ENCODE peak calls at places on chromosome 7, in six cellular contexts. One of them, this sample, is unnamed.

GRCh38 chr7:87148332-87148955 is 3.8 kb upstream of the DMTF1 start:
- DNase-seq in H1: no peak
- DNase-seq in GM12891: no peak
- DNase-seq in HepG2: no peak
- DNase-seq in GM12878: no peak
- DNase-seq in K562: no peak
- DNase-seq in this sample: no peak

GRCh38 chr7:121473645-121474300 is 77.7 kb upstream of the FAM3C start:
- DNase-seq in H1: no peak
- DNase-seq in GM12891: no peak
- DNase-seq in HepG2: no peak
- DNase-seq in GM12878: no peak
- DNase-seq in K562: no peak
- DNase-seq in this sample: no peak

GRCh38 chr7:151432658-151433521 is 7.1 kb downstream of the CRYGN start:
- DNase-seq in H1: no peak
- DNase-seq in GM12891: peak; percentile 78
- DNase-seq in HepG2: no peak
- DNase-seq in GM12878: peak; percentile 11
- DNase-seq in K562: no peak
- DNase-seq in this sample: peak; percentile 76

GRCh38 chr7:19773361-19773760 is at the start of gene TMEM196:
- DNase-seq in H1: no peak
- DNase-seq in GM12891: no peak
- DNase-seq in HepG2: no peak
- DNase-seq in GM12878: no peak
- DNase-seq in K562: no peak
- DNase-seq in this sample: no peak

GRCh38 chr7:158413962-158414961 is 173.4 kb downstream of the PTPRN2 start:
- DNase-seq in H1: no peak
- DNase-seq in GM12891: no peak
- DNase-seq in HepG2: no peak
- DNase-seq in GM12878: no peak
- DNase-seq in K562: no peak
- DNase-seq in this sample: no peak

GRCh38 chr7:36029846-36030510 is 123.1 kb upstream of the EEPD1 start:
- DNase-seq in H1: no peak
- DNase-seq in GM12891: no peak
- DNase-seq in HepG2: no peak
- DNase-seq in GM12878: no peak
- DNase-seq in K562: no peak
- DNase-seq in this sample: no peak

GRCh38 chr7:158261362-158262235 is 326.0 kb downstream of the PTPRN2 start:
- DNase-seq in H1: no peak
- DNase-seq in GM12891: no peak
- DNase-seq in HepG2: no peak
- DNase-seq in GM12878: no peak
- DNase-seq in K562: no peak
- DNase-seq in this sample: no peak

GRCh38 chr7:90239625-90240228 is 5.2 kb upstream of the CFAP69 start:
- DNase-seq in H1: no peak
- DNase-seq in GM12891: no peak
- DNase-seq in HepG2: no peak
- DNase-seq in GM12878: no peak
- DNase-seq in K562: no peak
- DNase-seq in this sample: no peak

GRCh38 chr7:22252886-22253536 is 103.9 kb downstream of the RAPGEF5 start:
- DNase-seq in H1: no peak
- DNase-seq in GM12891: no peak
- DNase-seq in HepG2: no peak
- DNase-seq in GM12878: no peak
- DNase-seq in K562: no peak
- DNase-seq in this sample: no peak

GRCh38 chr7:92781117-92781720 is 55.2 kb downstream of the CDK6 start:
- DNase-seq in H1: no peak
- DNase-seq in GM12891: no peak
- DNase-seq in HepG2: peak; percentile 63
- DNase-seq in GM12878: no peak
- DNase-seq in K562: no peak
- DNase-seq in this sample: no peak

GRCh38 chr7:91656486-91657237 is 223.8 kb downstream of the MTERF1 start:
- DNase-seq in H1: no peak
- DNase-seq in GM12891: no peak
- DNase-seq in HepG2: no peak
- DNase-seq in GM12878: no peak
- DNase-seq in K562: no peak
- DNase-seq in this sample: no peak

GRCh38 chr7:39560398-39560797 is 5.8 kb upstream of the YAE1 start:
- DNase-seq in H1: no peak
- DNase-seq in GM12891: no peak
- DNase-seq in HepG2: no peak
- DNase-seq in GM12878: no peak
- DNase-seq in K562: no peak
- DNase-seq in this sample: no peak

GRCh38 chr7:100676501-100677306 is 3.2 kb downstream of the GNB2 start:
- DNase-seq in H1: no peak
- DNase-seq in GM12891: no peak
- DNase-seq in HepG2: no peak
- DNase-seq in GM12878: no peak
- DNase-seq in K562: no peak
- DNase-seq in this sample: peak; percentile 16

GRCh38 chr7:112331495-112331894 is 118.8 kb upstream of the IFRD1 start:
- DNase-seq in H1: no peak
- DNase-seq in GM12891: no peak
- DNase-seq in HepG2: peak; percentile 63
- DNase-seq in GM12878: no peak
- DNase-seq in K562: no peak
- DNase-seq in this sample: no peak

GRCh38 chr7:69232445-69233376 is 365.6 kb upstream of the AUTS2 start:
- DNase-seq in H1: peak; percentile 91
- DNase-seq in GM12891: no peak
- DNase-seq in HepG2: no peak
- DNase-seq in GM12878: no peak
- DNase-seq in K562: no peak
- DNase-seq in this sample: no peak

GRCh38 chr7:51315393-51316261 is 982 bp downstream of the COBL start:
- DNase-seq in H1: no peak
- DNase-seq in GM12891: no peak
- DNase-seq in HepG2: peak; percentile 73
- DNase-seq in GM12878: no peak
- DNase-seq in K562: no peak
- DNase-seq in this sample: no peak

GRCh38 chr7:117322741-117323584 is at the start of gene WNT2:
- DNase-seq in H1: no peak
- DNase-seq in GM12891: no peak
- DNase-seq in HepG2: no peak
- DNase-seq in GM12878: no peak
- DNase-seq in K562: no peak
- DNase-seq in this sample: no peak

GRCh38 chr7:101977249-101977648 is 159.8 kb downstream of the CUX1 start:
- DNase-seq in H1: no peak
- DNase-seq in GM12891: no peak
- DNase-seq in HepG2: no peak
- DNase-seq in GM12878: no peak
- DNase-seq in K562: no peak
- DNase-seq in this sample: no peak

GRCh38 chr7:19675816-19676215 is 33.0 kb downstream of the POLR1F start:
- DNase-seq in H1: no peak
- DNase-seq in GM12891: no peak
- DNase-seq in HepG2: no peak
- DNase-seq in GM12878: no peak
- DNase-seq in K562: no peak
- DNase-seq in this sample: no peak

GRCh38 chr7:2203551-2204300 is 29.0 kb downstream of the MAD1L1 start:
- DNase-seq in H1: no peak
- DNase-seq in GM12891: peak; percentile 8
- DNase-seq in HepG2: no peak
- DNase-seq in GM12878: no peak
- DNase-seq in K562: no peak
- DNase-seq in this sample: no peak

GRCh38 chr7:156889089-156889488 is 3.9 kb downstream of the LMBR1 start:
- DNase-seq in H1: no peak
- DNase-seq in GM12891: no peak
- DNase-seq in HepG2: no peak
- DNase-seq in GM12878: no peak
- DNase-seq in K562: no peak
- DNase-seq in this sample: no peak

GRCh38 chr7:149868638-149869290 is 5.0 kb upstream of the ATP6V0E2 start:
- DNase-seq in H1: no peak
- DNase-seq in GM12891: no peak
- DNase-seq in HepG2: no peak
- DNase-seq in GM12878: no peak
- DNase-seq in K562: no peak
- DNase-seq in this sample: no peak

GRCh38 chr7:78011642-78012041 is 213.1 kb downstream of the PHTF2 start:
- DNase-seq in H1: no peak
- DNase-seq in GM12891: no peak
- DNase-seq in HepG2: no peak
- DNase-seq in GM12878: no peak
- DNase-seq in K562: no peak
- DNase-seq in this sample: no peak

GRCh38 chr7:76317782-76318487 is 15.5 kb downstream of the HSPB1 start:
- DNase-seq in H1: peak; percentile 98
- DNase-seq in GM12891: peak; percentile 96
- DNase-seq in HepG2: peak; percentile 90
- DNase-seq in GM12878: peak; percentile 86
- DNase-seq in K562: peak; percentile 99
- DNase-seq in this sample: peak; percentile 96

GRCh38 chr7:5636914-5637313 is 144.5 kb downstream of the RNF216 start:
- DNase-seq in H1: no peak
- DNase-seq in GM12891: no peak
- DNase-seq in HepG2: no peak
- DNase-seq in GM12878: no peak
- DNase-seq in K562: no peak
- DNase-seq in this sample: no peak

DNA sequence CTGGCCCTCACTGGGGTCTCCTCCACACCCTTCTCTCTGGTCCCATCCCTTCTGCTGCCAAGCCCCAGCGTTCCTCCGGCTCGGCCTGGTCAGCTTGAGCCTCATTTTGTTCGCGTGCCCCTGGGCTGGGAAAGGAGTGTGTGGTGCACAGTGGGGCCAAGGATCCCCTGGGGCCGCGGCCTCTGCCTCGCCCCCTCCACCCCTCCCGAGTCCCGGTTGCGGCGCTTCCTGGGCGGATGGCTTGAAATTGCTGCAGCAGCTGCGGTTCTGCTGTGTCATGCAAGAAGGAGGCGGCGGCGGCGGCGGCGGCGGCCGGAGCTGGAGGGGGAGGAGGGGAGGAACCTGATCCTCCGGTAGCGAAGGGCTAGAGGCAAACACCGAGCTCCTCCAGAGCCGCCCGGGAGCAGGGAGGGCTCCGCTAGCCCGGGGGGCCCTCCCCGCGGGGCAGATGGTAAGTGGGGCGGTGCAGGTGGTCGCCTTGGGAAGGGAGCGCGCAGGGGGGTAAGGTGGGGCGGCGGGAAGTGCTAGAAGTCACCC is 217.9 kb upstream of the MKLN1 start:
- DNase-seq in H1: no peak
- DNase-seq in GM12891: no peak
- DNase-seq in HepG2: peak; percentile 59
- DNase-seq in GM12878: no peak
- DNase-seq in K562: peak; percentile 92
- DNase-seq in this sample: peak; percentile 48
- TF ChIP-seq POLR2A in H1: no peak
- TF ChIP-seq POLR2A in GM12891: no peak
- TF ChIP-seq POLR2A in HepG2: no peak
- TF ChIP-seq POLR2A in GM12878: peak; percentile 84
- TF ChIP-seq POLR2A in K562: peak; percentile 85
- TF ChIP-seq POLR2A in this sample: peak; percentile 48

GRCh38 chr7:136403591-136403990 is 426.4 kb upstream of the MTPN start:
- DNase-seq in H1: no peak
- DNase-seq in GM12891: no peak
- DNase-seq in HepG2: no peak
- DNase-seq in GM12878: no peak
- DNase-seq in K562: no peak
- DNase-seq in this sample: no peak

GRCh38 chr7:136400877-136401276 is 423.7 kb upstream of the MTPN start:
- DNase-seq in H1: no peak
- DNase-seq in GM12891: no peak
- DNase-seq in HepG2: no peak
- DNase-seq in GM12878: no peak
- DNase-seq in K562: no peak
- DNase-seq in this sample: no peak

GRCh38 chr7:136405931-136406777 is 429.0 kb upstream of the MTPN start:
- DNase-seq in H1: peak; percentile 51
- DNase-seq in GM12891: peak; percentile 11
- DNase-seq in HepG2: peak; percentile 43
- DNase-seq in GM12878: no peak
- DNase-seq in K562: peak; percentile 58
- DNase-seq in this sample: peak; percentile 10
- TF ChIP-seq TAF1 in H1: no peak
- TF ChIP-seq TAF1 in GM12891: no peak
- TF ChIP-seq TAF1 in HepG2: no peak
- TF ChIP-seq TAF1 in GM12878: no peak
- TF ChIP-seq TAF1 in K562: no peak
- TF ChIP-seq TAF1 in this sample: no peak

DNA sequence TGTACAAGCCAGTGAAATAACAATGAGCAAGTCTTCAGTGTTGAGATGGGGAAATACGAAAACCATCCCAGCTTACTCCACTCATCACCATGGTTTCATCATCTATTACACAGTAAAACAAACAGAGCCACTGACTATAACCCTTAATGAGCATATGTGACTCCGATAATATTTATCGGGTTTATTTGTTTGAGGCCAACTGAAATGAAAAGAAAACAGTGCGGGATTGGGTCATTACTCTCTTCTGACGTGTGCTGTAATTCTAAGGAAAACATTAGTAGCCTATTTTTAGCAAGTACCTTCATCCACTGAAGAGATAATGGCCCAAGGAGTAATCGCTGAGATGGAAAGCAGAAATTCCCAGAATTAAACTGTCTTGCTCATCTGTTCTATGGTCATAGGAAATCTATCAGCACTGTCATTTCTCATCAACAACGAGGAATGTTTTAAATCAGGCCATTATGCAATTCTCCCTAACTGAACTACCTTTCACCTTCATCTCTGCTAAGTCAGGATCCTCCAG is 716.5 kb downstream of the INHBA start:
- DNase-seq in H1: no peak
- DNase-seq in GM12891: no peak
- DNase-seq in HepG2: no peak
- DNase-seq in GM12878: no peak
- DNase-seq in K562: no peak
- DNase-seq in this sample: no peak
- TF ChIP-seq POLR2AphosphoS5 in H1: no peak
- TF ChIP-seq POLR2AphosphoS5 in GM12891: no peak
- TF ChIP-seq POLR2AphosphoS5 in HepG2: no peak
- TF ChIP-seq POLR2AphosphoS5 in GM12878: no peak
- TF ChIP-seq POLR2AphosphoS5 in K562: no peak
- TF ChIP-seq POLR2AphosphoS5 in this sample: no peak

GRCh38 chr7:98400538-98401427 is at the start of gene BAIAP2L1:
- DNase-seq in H1: peak; percentile 86
- DNase-seq in GM12891: peak; percentile 85
- DNase-seq in HepG2: peak; percentile 80
- DNase-seq in GM12878: peak; percentile 48
- DNase-seq in K562: peak; percentile 100
- DNase-seq in this sample: peak; percentile 85
- TF ChIP-seq POLR2A in H1: peak; percentile 52
- TF ChIP-seq POLR2A in GM12891: no peak
- TF ChIP-seq POLR2A in HepG2: no peak
- TF ChIP-seq POLR2A in GM12878: peak; percentile 71
- TF ChIP-seq POLR2A in K562: peak; percentile 60
- TF ChIP-seq POLR2A in this sample: peak; percentile 64

GRCh38 chr7:115475774-115476407 is 554.0 kb downstream of the MDFIC start:
- DNase-seq in H1: no peak
- DNase-seq in GM12891: no peak
- DNase-seq in HepG2: no peak
- DNase-seq in GM12878: no peak
- DNase-seq in K562: no peak
- DNase-seq in this sample: no peak
- TF ChIP-seq TAF1 in H1: no peak
- TF ChIP-seq TAF1 in GM12891: no peak
- TF ChIP-seq TAF1 in HepG2: no peak
- TF ChIP-seq TAF1 in GM12878: no peak
- TF ChIP-seq TAF1 in K562: no peak
- TF ChIP-seq TAF1 in this sample: no peak

This sample was measured in GM12892.